ENCODE peak calls at places on chromosomes 13 and 19, in eight cellular contexts. One of them, this sample, is unnamed.
A peak's percentile ranks its signal among the peaks of the same experiment; 100 is the strongest.

GRCh38 chr13:76455960-76456359 is 430.2 kb downstream of the KCTD12 start:
- DNase-seq in stimulated activated CD4-positive, alpha-beta T cell treated with anti-CD3 and anti-CD28 coated beads, Interleukin-2, amount 100 ng/mL, for 24 hours: no peak
- DNase-seq in Peyer's patch: no peak
- DNase-seq in effector CD4-positive, alpha-beta T cell: no peak
- DNase-seq in right atrium auricular region: no peak
- DNase-seq in foreskin fibroblast: peak; percentile 64
- DNase-seq in HT1080: peak; percentile 93
- DNase-seq in activated CD4-positive, alpha-beta T cell treated with anti-CD3 and anti-CD28 coated beads for 1 hour: no peak
- DNase-seq in this sample: no peak

GRCh38 chr13:41267106-41267505 is 3.7 kb upstream of the MTRF1 start:
- DNase-seq in stimulated activated CD4-positive, alpha-beta T cell treated with anti-CD3 and anti-CD28 coated beads, Interleukin-2, amount 100 ng/mL, for 24 hours: no peak
- DNase-seq in Peyer's patch: no peak
- DNase-seq in effector CD4-positive, alpha-beta T cell: no peak
- DNase-seq in right atrium auricular region: no peak
- DNase-seq in foreskin fibroblast: no peak
- DNase-seq in HT1080: peak; percentile 37
- DNase-seq in activated CD4-positive, alpha-beta T cell treated with anti-CD3 and anti-CD28 coated beads for 1 hour: no peak
- DNase-seq in this sample: no peak

GRCh38 chr19:29620931-29621351 is 14.9 kb downstream of the POP4 start:
- DNase-seq in stimulated activated CD4-positive, alpha-beta T cell treated with anti-CD3 and anti-CD28 coated beads, Interleukin-2, amount 100 ng/mL, for 24 hours: peak; percentile 65
- DNase-seq in Peyer's patch: no peak
- DNase-seq in effector CD4-positive, alpha-beta T cell: no peak
- DNase-seq in right atrium auricular region: no peak
- DNase-seq in foreskin fibroblast: no peak
- DNase-seq in HT1080: no peak
- DNase-seq in activated CD4-positive, alpha-beta T cell treated with anti-CD3 and anti-CD28 coated beads for 1 hour: no peak
- DNase-seq in this sample: no peak

GRCh38 chr13:112324121-112324520 is 52.0 kb upstream of the SPACA7 start:
- DNase-seq in stimulated activated CD4-positive, alpha-beta T cell treated with anti-CD3 and anti-CD28 coated beads, Interleukin-2, amount 100 ng/mL, for 24 hours: no peak
- DNase-seq in Peyer's patch: no peak
- DNase-seq in effector CD4-positive, alpha-beta T cell: no peak
- DNase-seq in right atrium auricular region: no peak
- DNase-seq in foreskin fibroblast: no peak
- DNase-seq in HT1080: no peak
- DNase-seq in activated CD4-positive, alpha-beta T cell treated with anti-CD3 and anti-CD28 coated beads for 1 hour: no peak
- DNase-seq in this sample: no peak

GRCh38 chr19:34808566-34808965 is 35.6 kb upstream of the ZNF599 start:
- DNase-seq in stimulated activated CD4-positive, alpha-beta T cell treated with anti-CD3 and anti-CD28 coated beads, Interleukin-2, amount 100 ng/mL, for 24 hours: no peak
- DNase-seq in Peyer's patch: no peak
- DNase-seq in effector CD4-positive, alpha-beta T cell: no peak
- DNase-seq in right atrium auricular region: no peak
- DNase-seq in foreskin fibroblast: peak; percentile 84
- DNase-seq in HT1080: peak; percentile 84
- DNase-seq in activated CD4-positive, alpha-beta T cell treated with anti-CD3 and anti-CD28 coated beads for 1 hour: no peak
- DNase-seq in this sample: no peak

GRCh38 chr19:12796146-12797071 is 5.1 kb downstream of the JUNB start:
- DNase-seq in stimulated activated CD4-positive, alpha-beta T cell treated with anti-CD3 and anti-CD28 coated beads, Interleukin-2, amount 100 ng/mL, for 24 hours: peak; percentile 80
- DNase-seq in Peyer's patch: peak; percentile 87
- DNase-seq in effector CD4-positive, alpha-beta T cell: peak; percentile 66
- DNase-seq in right atrium auricular region: peak; percentile 87
- DNase-seq in foreskin fibroblast: peak; percentile 91
- DNase-seq in HT1080: peak; percentile 71
- DNase-seq in activated CD4-positive, alpha-beta T cell treated with anti-CD3 and anti-CD28 coated beads for 1 hour: peak; percentile 65
- DNase-seq in this sample: peak; percentile 75

GRCh38 chr19:7255119-7255518 is 39.1 kb downstream of the INSR start:
- DNase-seq in stimulated activated CD4-positive, alpha-beta T cell treated with anti-CD3 and anti-CD28 coated beads, Interleukin-2, amount 100 ng/mL, for 24 hours: no peak
- DNase-seq in Peyer's patch: no peak
- DNase-seq in effector CD4-positive, alpha-beta T cell: no peak
- DNase-seq in right atrium auricular region: no peak
- DNase-seq in foreskin fibroblast: no peak
- DNase-seq in HT1080: no peak
- DNase-seq in activated CD4-positive, alpha-beta T cell treated with anti-CD3 and anti-CD28 coated beads for 1 hour: no peak
- DNase-seq in this sample: no peak

GRCh38 chr19:15781659-15782058 is 5.8 kb upstream of the OR10H5 start:
- DNase-seq in stimulated activated CD4-positive, alpha-beta T cell treated with anti-CD3 and anti-CD28 coated beads, Interleukin-2, amount 100 ng/mL, for 24 hours: no peak
- DNase-seq in Peyer's patch: no peak
- DNase-seq in effector CD4-positive, alpha-beta T cell: no peak
- DNase-seq in right atrium auricular region: no peak
- DNase-seq in foreskin fibroblast: no peak
- DNase-seq in HT1080: no peak
- DNase-seq in activated CD4-positive, alpha-beta T cell treated with anti-CD3 and anti-CD28 coated beads for 1 hour: no peak
- DNase-seq in this sample: no peak

GRCh38 chr13:31797154-31797775 is 57.9 kb downstream of the RXFP2 start:
- DNase-seq in stimulated activated CD4-positive, alpha-beta T cell treated with anti-CD3 and anti-CD28 coated beads, Interleukin-2, amount 100 ng/mL, for 24 hours: no peak
- DNase-seq in Peyer's patch: no peak
- DNase-seq in effector CD4-positive, alpha-beta T cell: no peak
- DNase-seq in right atrium auricular region: no peak
- DNase-seq in foreskin fibroblast: peak; percentile 76
- DNase-seq in HT1080: peak; percentile 71
- DNase-seq in activated CD4-positive, alpha-beta T cell treated with anti-CD3 and anti-CD28 coated beads for 1 hour: no peak
- DNase-seq in this sample: no peak

GRCh38 chr13:106376411-106377112 is 158.9 kb downstream of the EFNB2 start:
- DNase-seq in stimulated activated CD4-positive, alpha-beta T cell treated with anti-CD3 and anti-CD28 coated beads, Interleukin-2, amount 100 ng/mL, for 24 hours: no peak
- DNase-seq in Peyer's patch: no peak
- DNase-seq in effector CD4-positive, alpha-beta T cell: no peak
- DNase-seq in right atrium auricular region: no peak
- DNase-seq in foreskin fibroblast: peak; percentile 87
- DNase-seq in HT1080: peak; percentile 98
- DNase-seq in activated CD4-positive, alpha-beta T cell treated with anti-CD3 and anti-CD28 coated beads for 1 hour: no peak
- DNase-seq in this sample: no peak

GRCh38 chr19:23070353-23070781 is 46.5 kb upstream of the ZNF730 start:
- DNase-seq in stimulated activated CD4-positive, alpha-beta T cell treated with anti-CD3 and anti-CD28 coated beads, Interleukin-2, amount 100 ng/mL, for 24 hours: peak; percentile 26
- DNase-seq in Peyer's patch: no peak
- DNase-seq in effector CD4-positive, alpha-beta T cell: no peak
- DNase-seq in right atrium auricular region: peak; percentile 61
- DNase-seq in foreskin fibroblast: peak; percentile 68
- DNase-seq in HT1080: peak; percentile 8
- DNase-seq in activated CD4-positive, alpha-beta T cell treated with anti-CD3 and anti-CD28 coated beads for 1 hour: no peak
- DNase-seq in this sample: no peak

GRCh38 chr19:2273356-2274184 is 8.4 kb downstream of the PEAK3 start:
- DNase-seq in stimulated activated CD4-positive, alpha-beta T cell treated with anti-CD3 and anti-CD28 coated beads, Interleukin-2, amount 100 ng/mL, for 24 hours: peak; percentile 83
- DNase-seq in Peyer's patch: peak; percentile 92
- DNase-seq in effector CD4-positive, alpha-beta T cell: peak; percentile 73
- DNase-seq in right atrium auricular region: peak; percentile 72
- DNase-seq in foreskin fibroblast: peak; percentile 82
- DNase-seq in HT1080: peak; percentile 70
- DNase-seq in activated CD4-positive, alpha-beta T cell treated with anti-CD3 and anti-CD28 coated beads for 1 hour: peak; percentile 55
- DNase-seq in this sample: peak; percentile 80

GRCh38 chr13:106690779-106691178 is 122.8 kb upstream of the ARGLU1 start:
- DNase-seq in stimulated activated CD4-positive, alpha-beta T cell treated with anti-CD3 and anti-CD28 coated beads, Interleukin-2, amount 100 ng/mL, for 24 hours: no peak
- DNase-seq in Peyer's patch: no peak
- DNase-seq in effector CD4-positive, alpha-beta T cell: no peak
- DNase-seq in right atrium auricular region: no peak
- DNase-seq in foreskin fibroblast: no peak
- DNase-seq in HT1080: no peak
- DNase-seq in activated CD4-positive, alpha-beta T cell treated with anti-CD3 and anti-CD28 coated beads for 1 hour: no peak
- DNase-seq in this sample: no peak

GRCh38 chr19:39971380-39971841 is 446 bp downstream of the PSMC4 start:
- DNase-seq in stimulated activated CD4-positive, alpha-beta T cell treated with anti-CD3 and anti-CD28 coated beads, Interleukin-2, amount 100 ng/mL, for 24 hours: peak; percentile 33
- DNase-seq in Peyer's patch: no peak
- DNase-seq in effector CD4-positive, alpha-beta T cell: no peak
- DNase-seq in right atrium auricular region: no peak
- DNase-seq in foreskin fibroblast: peak; percentile 17
- DNase-seq in HT1080: no peak
- DNase-seq in activated CD4-positive, alpha-beta T cell treated with anti-CD3 and anti-CD28 coated beads for 1 hour: no peak
- DNase-seq in this sample: no peak

GRCh38 chr13:48214519-48215121 is 18.4 kb upstream of the ITM2B start:
- DNase-seq in stimulated activated CD4-positive, alpha-beta T cell treated with anti-CD3 and anti-CD28 coated beads, Interleukin-2, amount 100 ng/mL, for 24 hours: peak; percentile 7
- DNase-seq in Peyer's patch: no peak
- DNase-seq in effector CD4-positive, alpha-beta T cell: no peak
- DNase-seq in right atrium auricular region: no peak
- DNase-seq in foreskin fibroblast: no peak
- DNase-seq in HT1080: peak; percentile 34
- DNase-seq in activated CD4-positive, alpha-beta T cell treated with anti-CD3 and anti-CD28 coated beads for 1 hour: no peak
- DNase-seq in this sample: peak; percentile 30

GRCh38 chr19:4584670-4585460 is 25.4 kb upstream of the SEMA6B start:
- DNase-seq in stimulated activated CD4-positive, alpha-beta T cell treated with anti-CD3 and anti-CD28 coated beads, Interleukin-2, amount 100 ng/mL, for 24 hours: no peak
- DNase-seq in Peyer's patch: no peak
- DNase-seq in effector CD4-positive, alpha-beta T cell: no peak
- DNase-seq in right atrium auricular region: no peak
- DNase-seq in foreskin fibroblast: peak; percentile 27
- DNase-seq in HT1080: no peak
- DNase-seq in activated CD4-positive, alpha-beta T cell treated with anti-CD3 and anti-CD28 coated beads for 1 hour: no peak
- DNase-seq in this sample: no peak

GRCh38 chr13:46355088-46355468 is 32.0 kb downstream of the RUBCNL start:
- DNase-seq in stimulated activated CD4-positive, alpha-beta T cell treated with anti-CD3 and anti-CD28 coated beads, Interleukin-2, amount 100 ng/mL, for 24 hours: no peak
- DNase-seq in Peyer's patch: no peak
- DNase-seq in effector CD4-positive, alpha-beta T cell: no peak
- DNase-seq in right atrium auricular region: no peak
- DNase-seq in foreskin fibroblast: no peak
- DNase-seq in HT1080: no peak
- DNase-seq in activated CD4-positive, alpha-beta T cell treated with anti-CD3 and anti-CD28 coated beads for 1 hour: no peak
- DNase-seq in this sample: no peak

GRCh38 chr13:46804391-46804815 is 7.4 kb upstream of the ESD start:
- DNase-seq in stimulated activated CD4-positive, alpha-beta T cell treated with anti-CD3 and anti-CD28 coated beads, Interleukin-2, amount 100 ng/mL, for 24 hours: no peak
- DNase-seq in Peyer's patch: no peak
- DNase-seq in effector CD4-positive, alpha-beta T cell: no peak
- DNase-seq in right atrium auricular region: no peak
- DNase-seq in foreskin fibroblast: peak; percentile 96
- DNase-seq in HT1080: peak; percentile 98
- DNase-seq in activated CD4-positive, alpha-beta T cell treated with anti-CD3 and anti-CD28 coated beads for 1 hour: no peak
- DNase-seq in this sample: no peak

GRCh38 chr13:70527553-70527952 is 419.3 kb upstream of the KLHL1 start:
- DNase-seq in stimulated activated CD4-positive, alpha-beta T cell treated with anti-CD3 and anti-CD28 coated beads, Interleukin-2, amount 100 ng/mL, for 24 hours: no peak
- DNase-seq in Peyer's patch: no peak
- DNase-seq in effector CD4-positive, alpha-beta T cell: no peak
- DNase-seq in right atrium auricular region: no peak
- DNase-seq in foreskin fibroblast: no peak
- DNase-seq in HT1080: no peak
- DNase-seq in activated CD4-positive, alpha-beta T cell treated with anti-CD3 and anti-CD28 coated beads for 1 hour: no peak
- DNase-seq in this sample: no peak

GRCh38 chr13:29978211-29978610 is 127.8 kb upstream of the UBL3 start:
- DNase-seq in stimulated activated CD4-positive, alpha-beta T cell treated with anti-CD3 and anti-CD28 coated beads, Interleukin-2, amount 100 ng/mL, for 24 hours: no peak
- DNase-seq in Peyer's patch: no peak
- DNase-seq in effector CD4-positive, alpha-beta T cell: no peak
- DNase-seq in right atrium auricular region: no peak
- DNase-seq in foreskin fibroblast: peak; percentile 51
- DNase-seq in HT1080: no peak
- DNase-seq in activated CD4-positive, alpha-beta T cell treated with anti-CD3 and anti-CD28 coated beads for 1 hour: no peak
- DNase-seq in this sample: no peak

GRCh38 chr13:91381371-91381770 is 17.1 kb upstream of the GPC5 start:
- DNase-seq in stimulated activated CD4-positive, alpha-beta T cell treated with anti-CD3 and anti-CD28 coated beads, Interleukin-2, amount 100 ng/mL, for 24 hours: no peak
- DNase-seq in Peyer's patch: no peak
- DNase-seq in effector CD4-positive, alpha-beta T cell: no peak
- DNase-seq in right atrium auricular region: no peak
- DNase-seq in foreskin fibroblast: no peak
- DNase-seq in HT1080: peak; percentile 30
- DNase-seq in activated CD4-positive, alpha-beta T cell treated with anti-CD3 and anti-CD28 coated beads for 1 hour: no peak
- DNase-seq in this sample: no peak

GRCh38 chr19:31578326-31578725 is 229.1 kb upstream of the TSHZ3 start:
- DNase-seq in stimulated activated CD4-positive, alpha-beta T cell treated with anti-CD3 and anti-CD28 coated beads, Interleukin-2, amount 100 ng/mL, for 24 hours: no peak
- DNase-seq in Peyer's patch: no peak
- DNase-seq in effector CD4-positive, alpha-beta T cell: no peak
- DNase-seq in right atrium auricular region: peak; percentile 48
- DNase-seq in foreskin fibroblast: no peak
- DNase-seq in HT1080: no peak
- DNase-seq in activated CD4-positive, alpha-beta T cell treated with anti-CD3 and anti-CD28 coated beads for 1 hour: no peak
- DNase-seq in this sample: no peak

GRCh38 chr13:114151565-114152284 is 19.3 kb upstream of the RASA3 start:
- DNase-seq in stimulated activated CD4-positive, alpha-beta T cell treated with anti-CD3 and anti-CD28 coated beads, Interleukin-2, amount 100 ng/mL, for 24 hours: peak; percentile 56
- DNase-seq in Peyer's patch: peak; percentile 92
- DNase-seq in effector CD4-positive, alpha-beta T cell: no peak
- DNase-seq in right atrium auricular region: no peak
- DNase-seq in foreskin fibroblast: no peak
- DNase-seq in HT1080: peak; percentile 42
- DNase-seq in activated CD4-positive, alpha-beta T cell treated with anti-CD3 and anti-CD28 coated beads for 1 hour: peak; percentile 48
- DNase-seq in this sample: no peak

GRCh38 chr19:50449236-50449899 is 16.7 kb downstream of the MYBPC2 start:
- DNase-seq in stimulated activated CD4-positive, alpha-beta T cell treated with anti-CD3 and anti-CD28 coated beads, Interleukin-2, amount 100 ng/mL, for 24 hours: no peak
- DNase-seq in Peyer's patch: no peak
- DNase-seq in effector CD4-positive, alpha-beta T cell: no peak
- DNase-seq in right atrium auricular region: no peak
- DNase-seq in foreskin fibroblast: no peak
- DNase-seq in HT1080: peak; percentile 61
- DNase-seq in activated CD4-positive, alpha-beta T cell treated with anti-CD3 and anti-CD28 coated beads for 1 hour: no peak
- DNase-seq in this sample: no peak

GRCh38 chr13:32585625-32586021 is 629 bp upstream of the PDS5B start:
- DNase-seq in stimulated activated CD4-positive, alpha-beta T cell treated with anti-CD3 and anti-CD28 coated beads, Interleukin-2, amount 100 ng/mL, for 24 hours: peak; percentile 13
- DNase-seq in Peyer's patch: no peak
- DNase-seq in effector CD4-positive, alpha-beta T cell: no peak
- DNase-seq in right atrium auricular region: no peak
- DNase-seq in foreskin fibroblast: no peak
- DNase-seq in HT1080: no peak
- DNase-seq in activated CD4-positive, alpha-beta T cell treated with anti-CD3 and anti-CD28 coated beads for 1 hour: no peak
- DNase-seq in this sample: no peak

GRCh38 chr19:31658993-31659896 is 310.0 kb upstream of the TSHZ3 start:
- DNase-seq in stimulated activated CD4-positive, alpha-beta T cell treated with anti-CD3 and anti-CD28 coated beads, Interleukin-2, amount 100 ng/mL, for 24 hours: no peak
- DNase-seq in Peyer's patch: no peak
- DNase-seq in effector CD4-positive, alpha-beta T cell: no peak
- DNase-seq in right atrium auricular region: no peak
- DNase-seq in foreskin fibroblast: no peak
- DNase-seq in HT1080: peak; percentile 6
- DNase-seq in activated CD4-positive, alpha-beta T cell treated with anti-CD3 and anti-CD28 coated beads for 1 hour: no peak
- DNase-seq in this sample: no peak

GRCh38 chr13:98581377-98581776 is 4.5 kb upstream of the STK24 start:
- DNase-seq in stimulated activated CD4-positive, alpha-beta T cell treated with anti-CD3 and anti-CD28 coated beads, Interleukin-2, amount 100 ng/mL, for 24 hours: no peak
- DNase-seq in Peyer's patch: no peak
- DNase-seq in effector CD4-positive, alpha-beta T cell: no peak
- DNase-seq in right atrium auricular region: no peak
- DNase-seq in foreskin fibroblast: no peak
- DNase-seq in HT1080: no peak
- DNase-seq in activated CD4-positive, alpha-beta T cell treated with anti-CD3 and anti-CD28 coated beads for 1 hour: no peak
- DNase-seq in this sample: no peak